ENCODE peak calls at places on chromosomes 3 and 15, in six cellular contexts. Q is HepG2, H is GM12878, G is HCT116, A is K562, N is H1. E is an unnamed sample.

GRCh38 chr3:194740859-194741486 is 55.3 kb downstream of the FAM43A start:
- DNase-seq in Q (peak; percentile 64), N (no peak), G (peak; percentile 91), A (no peak), H (no peak), E (peak; percentile 32)

GRCh38 chr3:169657351-169658124 is 6.0 kb downstream of the MECOM start:
- DNase-seq in Q (peak; percentile 5), G (no peak), N (no peak), A (no peak), H (no peak), E (no peak)

GRCh38 chr3:51703776-51704510 is 2.9 kb upstream of the GRM2 start:
- DNase-seq in H (no peak), A (no peak), G (no peak), Q (no peak), N (no peak), E (no peak)

GRCh38 chr15:39976291-39977274 is 42.7 kb downstream of the EIF2AK4 start:
- DNase-seq in G (no peak), A (no peak), N (peak; percentile 15), Q (peak; percentile 21), H (no peak), E (peak; percentile 47)

GRCh38 chr3:197394464-197395321 is 96.3 kb upstream of the DLG1 start:
- DNase-seq in N (no peak), G (peak; percentile 78), A (peak; percentile 70), Q (no peak), H (peak; percentile 96), E (no peak)

GRCh38 chr3:167305340-167305739 is 74.8 kb downstream of the ZBBX start:
- DNase-seq in H (no peak), G (no peak), Q (no peak), A (no peak), N (no peak), E (no peak)

GRCh38 chr3:29138171-29138570 is 142.7 kb upstream of the RBMS3 start:
- DNase-seq in Q (no peak), N (no peak), H (no peak), G (no peak), A (no peak), E (no peak)

GRCh38 chr3:37849146-37849545 is 12.5 kb upstream of the CTDSPL start:
- DNase-seq in G (no peak), Q (no peak), N (no peak), A (no peak), H (no peak), E (no peak)

GRCh38 chr3:115227461-115227860 is 80.4 kb upstream of the ZBTB20 start:
- DNase-seq in N (no peak), A (no peak), Q (no peak), H (no peak), G (no peak), E (no peak)

GRCh38 chr15:51696566-51696965 is 15.3 kb downstream of the SCG3 start:
- DNase-seq in A (peak; percentile 57), H (no peak), Q (no peak), N (no peak), G (no peak), E (no peak)

GRCh38 chr3:63559884-63560283 is 92.6 kb upstream of the SNTN start:
- DNase-seq in H (no peak), Q (no peak), G (no peak), N (no peak), A (no peak), E (no peak)

GRCh38 chr3:66378256-66378655 is 122.6 kb downstream of the LRIG1 start:
- DNase-seq in A (peak; percentile 17), H (no peak), G (peak; percentile 6), N (peak; percentile 15), Q (no peak), E (peak; percentile 33)

GRCh38 chr3:125340121-125340520 is 35.0 kb downstream of the ZNF148 start:
- DNase-seq in N (no peak), A (no peak), G (no peak), H (no peak), Q (no peak), E (no peak)

DNA sequence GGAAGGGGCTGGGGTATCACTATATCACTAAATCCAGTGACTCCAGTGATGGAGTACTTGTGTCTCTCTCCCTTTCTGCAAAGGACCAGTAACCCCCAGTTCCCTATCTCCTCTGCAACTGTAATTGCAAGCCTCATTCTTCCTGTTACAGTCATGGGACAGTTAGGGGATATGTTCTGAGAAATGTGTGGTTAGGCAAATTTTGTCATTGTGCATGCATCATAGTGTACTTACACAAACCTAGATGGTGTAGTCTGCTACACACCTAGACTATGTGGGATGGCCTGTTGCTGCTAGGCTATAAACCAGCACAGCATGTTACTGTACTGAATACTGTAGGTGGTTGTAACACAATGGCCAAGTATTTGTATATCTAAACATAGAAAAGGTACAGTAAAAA is 2.2 kb downstream of the VPS8 start:
- DNase-seq in A (no peak), Q (no peak), H (peak; percentile 8), N (no peak), G (no peak), E (no peak)
- H3K4me1 ChIP-seq in A (peaks cover 6% of the 10 kb centered on the region), Q (peaks cover 24% of the 10 kb centered on the region), H (peaks cover 16% of the 10 kb centered on the region), N (peaks cover 3% of the 10 kb centered on the region), G (peaks cover 3% of the 10 kb centered on the region), E (peaks cover 2% of the 10 kb centered on the region)

GRCh38 chr3:43062040-43062555 is 43.8 kb downstream of the POMGNT2 start:
- DNase-seq in Q (no peak), N (no peak), A (no peak), H (no peak), G (no peak), E (no peak)

GRCh38 chr3:43063114-43063513 is 42.8 kb downstream of the POMGNT2 start:
- DNase-seq in Q (no peak), H (no peak), A (no peak), N (no peak), G (no peak), E (no peak)

GRCh38 chr3:43062556-43063040 is 43.3 kb downstream of the POMGNT2 start:
- DNase-seq in Q (no peak), H (no peak), A (peak; percentile 43), G (no peak), N (peak; percentile 23), E (peak; percentile 85)

GRCh38 chr3:43059456-43059855 is 46.4 kb downstream of the POMGNT2 start:
- DNase-seq in Q (no peak), H (no peak), A (no peak), N (no peak), G (no peak), E (no peak)

GRCh38 chr3:43061101-43061895 is 44.6 kb downstream of the POMGNT2 start:
- DNase-seq in Q (no peak), N (no peak), H (no peak), A (no peak), G (no peak), E (no peak)
- TF ChIP-seq ZNF274 in Q (no peak), N (no peak), H (no peak), A (no peak), G (no peak), E (no peak)

GRCh38 chr3:46946856-46947544 is 29.5 kb downstream of the CCDC12 start:
- DNase-seq in A (peak; percentile 70), Q (peak; percentile 45), N (no peak), H (no peak), G (no peak), E (no peak)

GRCh38 chr3:46947545-46947899 is 29.0 kb downstream of the CCDC12 start:
- DNase-seq in G (no peak), N (no peak), H (no peak), A (no peak), Q (no peak), E (no peak)

GRCh38 chr3:46948830-46949671 is 27.5 kb downstream of the CCDC12 start:
- DNase-seq in H (no peak), A (peak; percentile 82), G (no peak), N (no peak), Q (peak; percentile 72), E (no peak)

GRCh38 chr3:46946416-46946815 is 30.1 kb downstream of the CCDC12 start:
- DNase-seq in A (no peak), H (no peak), N (no peak), Q (no peak), G (no peak), E (no peak)

DNA sequence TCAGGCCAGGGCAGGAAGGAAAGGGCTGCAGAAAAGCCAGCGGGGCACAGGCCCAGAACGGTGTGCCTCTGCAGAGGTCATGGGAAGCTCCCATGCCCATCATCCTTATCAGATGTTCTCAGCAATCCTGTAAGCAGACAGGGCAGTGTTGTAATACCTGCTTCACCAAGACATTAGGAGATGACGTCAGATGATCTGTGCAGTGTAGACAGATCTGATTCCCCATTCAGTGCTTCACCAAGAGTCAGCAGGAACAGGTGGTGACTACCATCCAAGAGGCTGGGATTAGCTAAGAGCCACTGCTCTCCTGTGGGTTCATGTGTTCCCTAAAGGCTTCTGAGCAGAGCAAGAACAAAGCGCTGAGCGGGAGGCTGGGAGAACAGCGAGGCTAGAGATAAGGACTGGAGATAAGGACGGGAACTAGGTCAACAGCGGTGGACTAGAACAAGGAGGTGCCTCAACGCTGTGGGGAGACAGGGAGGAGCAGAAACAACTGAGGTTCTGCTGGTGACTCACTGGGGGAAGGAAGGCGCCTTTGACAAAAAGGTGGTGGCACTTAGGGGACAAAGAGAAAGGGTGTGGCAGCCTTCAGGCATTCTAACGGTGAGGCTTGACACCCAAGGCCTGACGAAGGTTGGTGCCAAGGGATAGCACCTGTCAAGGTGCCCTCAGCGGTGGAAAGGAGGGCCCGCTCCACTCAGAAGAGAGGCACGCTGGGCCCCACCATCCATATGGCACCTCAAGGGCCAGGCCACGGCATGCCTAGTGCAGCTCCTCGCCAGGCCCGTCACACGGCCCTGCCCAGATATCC is 28.4 kb downstream of the CCDC12 start:
- DNase-seq in H (no peak), G (peak; percentile 64), A (peak; percentile 91), Q (peak; percentile 88), N (no peak), E (no peak)
- H3K4me1 ChIP-seq in H (peaks cover 45% of the 10 kb centered on the region), G (peaks cover 67% of the 10 kb centered on the region), A (peaks cover 54% of the 10 kb centered on the region), Q (peaks cover 86% of the 10 kb centered on the region), N (peaks cover 14% of the 10 kb centered on the region), E (peaks cover 30% of the 10 kb centered on the region)

GRCh38 chr3:141368925-141369794 is 856 bp downstream of the ZBTB38 start:
- DNase-seq in A (peak; percentile 68), G (no peak), N (no peak), Q (no peak), H (no peak), E (no peak)

GRCh38 chr3:141368062-141368924 is at the start of gene ZBTB38:
- DNase-seq in H (no peak), N (peak; percentile 73), A (peak; percentile 93), Q (peak; percentile 97), G (peak; percentile 95), E (peak; percentile 86)

GRCh38 chr3:141365206-141365605 is 3.1 kb upstream of the ZBTB38 start:
- DNase-seq in N (no peak), Q (no peak), G (no peak), H (no peak), A (no peak), E (no peak)

GRCh38 chr3:141366285-141367037 is 1.8 kb upstream of the ZBTB38 start:
- DNase-seq in N (no peak), Q (peak; percentile 49), G (peak; percentile 33), H (no peak), A (peak; percentile 70), E (no peak)

GRCh38 chr3:141367038-141367730 is 1.1 kb upstream of the ZBTB38 start:
- DNase-seq in H (no peak), N (no peak), G (peak; percentile 57), Q (no peak), A (peak; percentile 37), E (no peak)
- TF ChIP-seq ZNF274 in H (no peak), N (no peak), G (no peak), Q (no peak), A (no peak), E (no peak)

DNA sequence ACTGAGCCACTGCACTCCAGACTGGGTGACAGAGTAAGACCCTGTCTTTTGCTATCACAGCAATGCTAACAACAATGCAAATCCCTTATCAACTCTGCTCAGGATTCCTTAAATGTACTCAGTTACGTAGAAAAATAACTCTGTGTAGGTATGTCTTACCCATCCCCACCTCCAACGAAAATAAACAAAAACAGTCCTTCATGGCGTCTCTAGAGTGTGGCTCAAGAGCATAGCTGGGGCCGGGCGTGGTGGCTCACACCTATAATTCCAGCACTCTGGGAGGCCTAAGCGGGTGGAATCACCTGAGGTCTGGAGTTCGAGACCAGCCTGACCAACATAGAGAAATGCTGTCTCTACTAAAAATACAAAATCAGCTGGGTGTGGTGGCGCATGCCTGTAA is 13.2 kb upstream of the NCKIPSD start:
- DNase-seq in H (no peak), N (no peak), Q (no peak), G (no peak), A (no peak), E (no peak)
- H3K4me1 ChIP-seq in H (no peaks in the 10 kb centered on the region), N (peaks cover 11% of the 10 kb centered on the region), Q (peaks cover 12% of the 10 kb centered on the region), G (peaks cover 39% of the 10 kb centered on the region), A (peaks cover 4% of the 10 kb centered on the region), E (peaks cover 17% of the 10 kb centered on the region)

E was measured in NT2/D1.